ENCODE peak calls at places on chromosomes 2 and 18, in seven cellular contexts. One of them, this sample, is unnamed.
A peak's percentile ranks its signal among the peaks of the same experiment; 100 is the strongest.

GRCh38 chr2:131153529-131153928 is 48.4 kb downstream of the PLEKHB2 start:
- DNase-seq in H9: no peak
- DNase-seq in neuronal stem cell: no peak
- DNase-seq in IMR-90: no peak
- DNase-seq in mesendoderm: no peak
- DNase-seq in H1: no peak
- DNase-seq in mesenchymal stem cell: no peak
- DNase-seq in this sample: no peak

GRCh38 chr2:186486651-186487647 is 889 bp downstream of the ZC3H15 start:
- DNase-seq in H9: no peak
- DNase-seq in neuronal stem cell: no peak
- DNase-seq in IMR-90: peak; percentile 17
- DNase-seq in mesendoderm: no peak
- DNase-seq in H1: no peak
- DNase-seq in mesenchymal stem cell: no peak
- DNase-seq in this sample: no peak

GRCh38 chr18:59906203-59906602 is 6.4 kb downstream of the PMAIP1 start:
- DNase-seq in H9: no peak
- DNase-seq in neuronal stem cell: no peak
- DNase-seq in IMR-90: no peak
- DNase-seq in mesendoderm: peak; percentile 74
- DNase-seq in H1: no peak
- DNase-seq in mesenchymal stem cell: peak; percentile 80
- DNase-seq in this sample: no peak

GRCh38 chr2:8049111-8049720 is 632.6 kb upstream of the ID2 start:
- DNase-seq in H9: no peak
- DNase-seq in neuronal stem cell: no peak
- DNase-seq in IMR-90: no peak
- DNase-seq in mesendoderm: no peak
- DNase-seq in H1: no peak
- DNase-seq in mesenchymal stem cell: peak; percentile 12
- DNase-seq in this sample: no peak

GRCh38 chr2:9318461-9319337 is 104.6 kb downstream of the ITGB1BP1 start:
- DNase-seq in H9: no peak
- DNase-seq in neuronal stem cell: no peak
- DNase-seq in IMR-90: no peak
- DNase-seq in mesendoderm: no peak
- DNase-seq in H1: no peak
- DNase-seq in mesenchymal stem cell: no peak
- DNase-seq in this sample: no peak

GRCh38 chr18:9181275-9181674 is 44.7 kb downstream of the ANKRD12 start:
- DNase-seq in H9: no peak
- DNase-seq in neuronal stem cell: no peak
- DNase-seq in IMR-90: no peak
- DNase-seq in mesendoderm: no peak
- DNase-seq in H1: no peak
- DNase-seq in mesenchymal stem cell: no peak
- DNase-seq in this sample: no peak

GRCh38 chr2:176445831-176446433 is 176.7 kb downstream of the MTX2 start:
- DNase-seq in H9: no peak
- DNase-seq in neuronal stem cell: no peak
- DNase-seq in IMR-90: peak; percentile 87
- DNase-seq in mesendoderm: no peak
- DNase-seq in H1: no peak
- DNase-seq in mesenchymal stem cell: peak; percentile 84
- DNase-seq in this sample: peak; percentile 73

GRCh38 chr2:70923378-70924015 is 12.2 kb upstream of the ATP6V1B1 start:
- DNase-seq in H9: peak; percentile 74
- DNase-seq in neuronal stem cell: no peak
- DNase-seq in IMR-90: no peak
- DNase-seq in mesendoderm: peak; percentile 71
- DNase-seq in H1: peak; percentile 69
- DNase-seq in mesenchymal stem cell: no peak
- DNase-seq in this sample: no peak

GRCh38 chr2:28683100-28683706 is 68.4 kb upstream of the PPP1CB start:
- DNase-seq in H9: peak; percentile 40
- DNase-seq in neuronal stem cell: no peak
- DNase-seq in IMR-90: peak; percentile 86
- DNase-seq in mesendoderm: peak; percentile 90
- DNase-seq in H1: peak; percentile 48
- DNase-seq in mesenchymal stem cell: peak; percentile 93
- DNase-seq in this sample: peak; percentile 93

GRCh38 chr2:120398961-120399888 is 53.3 kb downstream of the INHBB start:
- DNase-seq in H9: peak; percentile 23
- DNase-seq in neuronal stem cell: no peak
- DNase-seq in IMR-90: no peak
- DNase-seq in mesendoderm: no peak
- DNase-seq in H1: no peak
- DNase-seq in mesenchymal stem cell: no peak
- DNase-seq in this sample: peak; percentile 97

GRCh38 chr18:55651236-55651635 is 63.2 kb upstream of the TCF4 start:
- DNase-seq in H9: no peak
- DNase-seq in neuronal stem cell: no peak
- DNase-seq in IMR-90: no peak
- DNase-seq in mesendoderm: no peak
- DNase-seq in H1: no peak
- DNase-seq in mesenchymal stem cell: no peak
- DNase-seq in this sample: no peak

GRCh38 chr2:62956646-62957045 is 94.0 kb upstream of the OTX1 start:
- DNase-seq in H9: no peak
- DNase-seq in neuronal stem cell: no peak
- DNase-seq in IMR-90: no peak
- DNase-seq in mesendoderm: no peak
- DNase-seq in H1: no peak
- DNase-seq in mesenchymal stem cell: no peak
- DNase-seq in this sample: no peak

GRCh38 chr2:49840428-49840975 is 686.2 kb upstream of the FSHR start:
- DNase-seq in H9: no peak
- DNase-seq in neuronal stem cell: no peak
- DNase-seq in IMR-90: no peak
- DNase-seq in mesendoderm: peak; percentile 34
- DNase-seq in H1: no peak
- DNase-seq in mesenchymal stem cell: no peak
- DNase-seq in this sample: no peak

GRCh38 chr2:71339685-71340084 is 8.1 kb downstream of the ZNF638 start:
- DNase-seq in H9: no peak
- DNase-seq in neuronal stem cell: no peak
- DNase-seq in IMR-90: no peak
- DNase-seq in mesendoderm: no peak
- DNase-seq in H1: no peak
- DNase-seq in mesenchymal stem cell: no peak
- DNase-seq in this sample: no peak

GRCh38 chr2:29949042-29949441 is 27.7 kb upstream of the ALK start:
- DNase-seq in H9: no peak
- DNase-seq in neuronal stem cell: no peak
- DNase-seq in IMR-90: no peak
- DNase-seq in mesendoderm: no peak
- DNase-seq in H1: no peak
- DNase-seq in mesenchymal stem cell: no peak
- DNase-seq in this sample: no peak

GRCh38 chr2:197707316-197708213 is 2.4 kb downstream of the MARS2 start:
- DNase-seq in H9: no peak
- DNase-seq in neuronal stem cell: no peak
- DNase-seq in IMR-90: peak; percentile 74
- DNase-seq in mesendoderm: peak; percentile 60
- DNase-seq in H1: no peak
- DNase-seq in mesenchymal stem cell: peak; percentile 68
- DNase-seq in this sample: peak; percentile 65

GRCh38 chr2:222859786-222860726 is 780 bp upstream of the ACSL3 start:
- DNase-seq in H9: peak; percentile 50
- DNase-seq in neuronal stem cell: peak; percentile 36
- DNase-seq in IMR-90: peak; percentile 64
- DNase-seq in mesendoderm: peak; percentile 91
- DNase-seq in H1: no peak
- DNase-seq in mesenchymal stem cell: peak; percentile 78
- DNase-seq in this sample: peak; percentile 73

GRCh38 chr2:58107803-58108710 is 61.5 kb downstream of the VRK2 start:
- DNase-seq in H9: no peak
- DNase-seq in neuronal stem cell: no peak
- DNase-seq in IMR-90: peak; percentile 97
- DNase-seq in mesendoderm: no peak
- DNase-seq in H1: no peak
- DNase-seq in mesenchymal stem cell: peak; percentile 98
- DNase-seq in this sample: peak; percentile 52

GRCh38 chr18:54647176-54647575 is 56.1 kb downstream of the DYNAP start:
- DNase-seq in H9: peak; percentile 38
- DNase-seq in neuronal stem cell: peak; percentile 11
- DNase-seq in IMR-90: peak; percentile 4
- DNase-seq in mesendoderm: peak; percentile 67
- DNase-seq in H1: no peak
- DNase-seq in mesenchymal stem cell: peak; percentile 13
- DNase-seq in this sample: peak; percentile 60

GRCh38 chr18:6207119-6207518 is 207.6 kb downstream of the L3MBTL4 start:
- DNase-seq in H9: no peak
- DNase-seq in neuronal stem cell: no peak
- DNase-seq in IMR-90: peak; percentile 19
- DNase-seq in mesendoderm: no peak
- DNase-seq in H1: no peak
- DNase-seq in mesenchymal stem cell: peak; percentile 3
- DNase-seq in this sample: peak; percentile 69

GRCh38 chr2:196244516-196244915 is 73.1 kb upstream of the STK17B start:
- DNase-seq in H9: no peak
- DNase-seq in neuronal stem cell: no peak
- DNase-seq in IMR-90: no peak
- DNase-seq in mesendoderm: no peak
- DNase-seq in H1: no peak
- DNase-seq in mesenchymal stem cell: no peak
- DNase-seq in this sample: no peak

GRCh38 chr2:143581989-143582719 is 452.9 kb downstream of the ARHGAP15 start:
- DNase-seq in H9: no peak
- DNase-seq in neuronal stem cell: no peak
- DNase-seq in IMR-90: peak; percentile 52
- DNase-seq in mesendoderm: peak; percentile 18
- DNase-seq in H1: no peak
- DNase-seq in mesenchymal stem cell: no peak
- DNase-seq in this sample: no peak
- H3K23ac ChIP-seq in H9: no peak overlapping the region
- H3K23ac ChIP-seq in neuronal stem cell: no peak overlapping the region
- H3K23ac ChIP-seq in IMR-90: peak overlapping the region; percentile 32
- H3K23ac ChIP-seq in mesendoderm: no peak overlapping the region
- H3K23ac ChIP-seq in H1: no peak overlapping the region
- H3K23ac ChIP-seq in mesenchymal stem cell: no peak overlapping the region
- H3K23ac ChIP-seq in this sample: no peak overlapping the region

GRCh38 chr2:179265082-179265575 is 497 bp upstream of the SESTD1 start:
- DNase-seq in H9: no peak
- DNase-seq in neuronal stem cell: no peak
- DNase-seq in IMR-90: peak; percentile 66
- DNase-seq in mesendoderm: no peak
- DNase-seq in H1: no peak
- DNase-seq in mesenchymal stem cell: peak; percentile 32
- DNase-seq in this sample: peak; percentile 78

GRCh38 chr2:179262077-179262660 is 2.5 kb downstream of the SESTD1 start:
- DNase-seq in H9: no peak
- DNase-seq in neuronal stem cell: no peak
- DNase-seq in IMR-90: no peak
- DNase-seq in mesendoderm: no peak
- DNase-seq in H1: no peak
- DNase-seq in mesenchymal stem cell: no peak
- DNase-seq in this sample: no peak

GRCh38 chr2:179263015-179263414 is 1.6 kb downstream of the SESTD1 start:
- DNase-seq in H9: no peak
- DNase-seq in neuronal stem cell: no peak
- DNase-seq in IMR-90: peak; percentile 74
- DNase-seq in mesendoderm: no peak
- DNase-seq in H1: no peak
- DNase-seq in mesenchymal stem cell: peak; percentile 70
- DNase-seq in this sample: peak; percentile 74

GRCh38 chr2:179264238-179265081 is at the start of gene SESTD1:
- DNase-seq in H9: peak; percentile 74
- DNase-seq in neuronal stem cell: peak; percentile 51
- DNase-seq in IMR-90: peak; percentile 7
- DNase-seq in mesendoderm: peak; percentile 59
- DNase-seq in H1: peak; percentile 88
- DNase-seq in mesenchymal stem cell: peak; percentile 56
- DNase-seq in this sample: peak; percentile 59

GRCh38 chr2:179263460-179264237 is 983 bp downstream of the SESTD1 start:
- DNase-seq in H9: no peak
- DNase-seq in neuronal stem cell: peak; percentile 30
- DNase-seq in IMR-90: peak; percentile 57
- DNase-seq in mesendoderm: peak; percentile 64
- DNase-seq in H1: peak; percentile 59
- DNase-seq in mesenchymal stem cell: peak; percentile 69
- DNase-seq in this sample: peak; percentile 32
- H3K27ac ChIP-seq in H9: no peak overlapping the region
- H3K27ac ChIP-seq in neuronal stem cell: peak overlapping the region; percentile 53
- H3K27ac ChIP-seq in IMR-90: peak overlapping the region; percentile 50
- H3K27ac ChIP-seq in mesendoderm: no peak overlapping the region
- H3K27ac ChIP-seq in H1: no peak overlapping the region
- H3K27ac ChIP-seq in mesenchymal stem cell: no peak overlapping the region
- H3K27ac ChIP-seq in this sample: peak overlapping the region; percentile 48

DNA sequence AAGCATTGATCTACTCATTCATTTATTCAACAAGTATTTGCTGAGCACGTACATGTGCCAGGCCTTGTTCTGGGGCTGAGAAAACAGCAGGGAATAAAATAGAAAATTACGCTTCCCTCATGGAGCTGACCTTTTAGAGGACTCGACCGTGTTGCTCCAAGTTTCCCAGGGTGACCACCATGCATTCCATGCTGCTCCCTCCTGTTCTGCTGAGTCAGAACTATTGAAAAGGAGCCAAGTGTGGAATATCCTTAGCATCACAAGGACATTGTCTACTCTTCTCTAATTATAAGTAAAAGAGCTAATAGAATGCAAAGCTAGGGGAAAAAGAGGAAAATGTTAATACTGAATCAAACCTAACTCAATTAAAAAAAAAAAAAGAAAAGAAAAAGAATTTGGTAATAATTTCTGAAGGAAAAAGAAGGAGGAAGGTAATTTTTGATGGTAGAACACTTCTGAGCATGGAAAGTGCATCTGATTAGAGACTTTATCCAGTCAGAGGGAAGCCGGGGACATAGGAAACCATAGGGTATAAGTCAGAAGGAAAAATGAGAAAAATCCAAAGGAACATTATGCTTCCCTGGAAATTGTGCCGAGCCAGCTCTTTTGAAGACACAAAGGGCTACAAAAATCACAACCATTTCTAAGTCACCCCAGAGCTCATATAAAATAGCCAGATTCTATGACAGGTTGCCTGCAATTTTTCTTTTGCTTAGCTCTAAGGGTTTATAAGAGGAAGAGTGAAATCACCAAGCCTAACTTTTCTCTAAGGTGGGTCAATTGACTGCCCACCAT is 339.4 kb downstream of the RND3 start:
- DNase-seq in H9: no peak
- DNase-seq in neuronal stem cell: no peak
- DNase-seq in IMR-90: no peak
- DNase-seq in mesendoderm: no peak
- DNase-seq in H1: no peak
- DNase-seq in mesenchymal stem cell: no peak
- DNase-seq in this sample: no peak
- H3K23ac ChIP-seq in H9: no peak overlapping the region
- H3K23ac ChIP-seq in neuronal stem cell: no peak overlapping the region
- H3K23ac ChIP-seq in IMR-90: no peak overlapping the region
- H3K23ac ChIP-seq in mesendoderm: no peak overlapping the region
- H3K23ac ChIP-seq in H1: no peak overlapping the region
- H3K23ac ChIP-seq in mesenchymal stem cell: no peak overlapping the region
- H3K23ac ChIP-seq in this sample: no peak overlapping the region

DNA sequence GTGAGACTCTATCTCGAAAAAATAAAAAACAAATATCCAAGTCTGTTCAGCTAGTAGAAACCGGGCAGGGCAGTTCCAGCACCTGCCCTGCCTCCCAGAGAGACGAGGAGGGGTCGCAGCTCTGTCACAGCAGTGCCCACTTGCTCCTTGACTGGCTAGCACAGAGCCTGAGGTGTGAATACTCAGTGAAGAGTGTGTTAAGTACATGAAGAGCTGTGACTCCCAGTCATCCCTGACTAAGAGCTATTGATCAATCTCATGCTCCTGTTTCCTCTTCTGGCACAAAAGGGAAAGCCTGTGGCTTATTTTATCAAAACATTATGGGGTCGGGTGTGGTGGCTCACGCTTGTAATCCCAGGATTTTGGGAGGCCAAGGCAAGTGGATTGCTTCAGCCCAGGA is 83.0 kb upstream of the FZD7 start:
- DNase-seq in H9: no peak
- DNase-seq in neuronal stem cell: no peak
- DNase-seq in IMR-90: peak; percentile 54
- DNase-seq in mesendoderm: peak; percentile 70
- DNase-seq in H1: no peak
- DNase-seq in mesenchymal stem cell: peak; percentile 25
- DNase-seq in this sample: no peak
- H3K27ac ChIP-seq in H9: no peak overlapping the region
- H3K27ac ChIP-seq in neuronal stem cell: no peak overlapping the region
- H3K27ac ChIP-seq in IMR-90: no peak overlapping the region
- H3K27ac ChIP-seq in mesendoderm: no peak overlapping the region
- H3K27ac ChIP-seq in H1: no peak overlapping the region
- H3K27ac ChIP-seq in mesenchymal stem cell: no peak overlapping the region
- H3K27ac ChIP-seq in this sample: no peak overlapping the region